ENCODE peak calls at places on chromosomes 16 and 17, in ten cellular contexts. K is KG1; X is GOT3; N is MM.1S; U is WTC11; F is ovary; E is stimulated activated CD4-positive, alpha-beta T cell treated with anti-CD3 and anti-CD28 coated beads, Interleukin-12 subunit alpha, Interleukin-12 subunit beta, amount 100 ng/mL, for 48 hours; S is EL; C is NCI-H510A treated with DMSO at 0.1 percent for 48 hours; D is activated gamma-delta T cell. R is an unnamed sample.

GRCh38 chr16:88652763-88653065 is 1.9 kb upstream of the CYBA start:
- DNase-seq in N (no peak), F (no peak), U (peak), C (no peak), K (no peak), S (no peak), X (no peak), E (no peak), D (no peak), R (no peak)

GRCh38 chr16:31301708-31302400 is 42.1 kb downstream of the ITGAM start:
- DNase-seq in C (no peak), U (no peak), X (no peak), S (no peak), N (no peak), K (peak), F (no peak), E (peak), D (no peak), R (no peak)

GRCh38 chr16:50440991-50441390 is 72.2 kb upstream of the BRD7 start:
- DNase-seq in E (no peak), C (no peak), S (no peak), U (no peak), X (no peak), N (no peak), F (no peak), K (no peak), D (no peak), R (no peak)

GRCh38 chr16:49498241-49499017 is 124.8 kb downstream of the C16orf78 start:
- DNase-seq in U (no peak), K (no peak), N (no peak), S (no peak), E (no peak), X (no peak), C (no peak), D (no peak), F (no peak), R (no peak)

GRCh38 chr16:75899163-75899562 is 172.9 kb upstream of the CPHXL start:
- DNase-seq in D (no peak), U (no peak), K (no peak), N (no peak), X (no peak), S (no peak), F (no peak), C (no peak), E (no peak), R (no peak)

GRCh38 chr17:50721194-50722010 is 2.0 kb downstream of the LUC7L3 start:
- DNase-seq in F (no peak), E (no peak), U (no peak), K (no peak), X (no peak), N (peak), S (no peak), D (no peak), C (no peak), R (no peak)

GRCh38 chr17:32912218-32912897 is 15.6 kb upstream of the TMEM98 start:
- DNase-seq in K (no peak), E (no peak), C (peak), S (peak), N (no peak), F (peak), X (peak), U (peak), D (no peak), R (peak)

GRCh38 chr17:44218344-44219125 is 940 bp downstream of the UBTF start:
- DNase-seq in S (peak), E (peak), C (peak), F (peak), D (peak), K (peak), U (peak), X (peak), N (peak), R (peak)

GRCh38 chr17:12320286-12320685 is 299.6 kb downstream of the MAP2K4 start:
- DNase-seq in S (peak), D (no peak), C (no peak), U (no peak), K (no peak), F (no peak), N (no peak), X (no peak), E (no peak), R (no peak)

GRCh38 chr17:67168485-67168884 is 76.5 kb downstream of the HELZ start:
- DNase-seq in S (no peak), F (no peak), D (no peak), C (no peak), U (no peak), X (no peak), E (no peak), N (no peak), K (no peak), R (no peak)

GRCh38 chr17:57293077-57293476 is 36.8 kb downstream of the MSI2 start:
- DNase-seq in U (no peak), N (no peak), E (no peak), K (no peak), S (peak), X (no peak), F (no peak), D (no peak), C (peak), R (peak)

GRCh38 chr16:3536271-3536671 is 35.5 kb downstream of the CLUAP1 start:
- DNase-seq in X (no peak), U (no peak), E (no peak), F (no peak), N (no peak), C (no peak), D (no peak), S (no peak), K (no peak), R (no peak)

GRCh38 chr17:44038604-44039007 is 23.8 kb upstream of the TMEM101 start:
- DNase-seq in D (no peak), S (no peak), K (no peak), N (no peak), F (no peak), E (no peak), U (no peak), X (no peak), C (no peak), R (no peak)

GRCh38 chr17:82077617-82078358 is 12.2 kb upstream of the DUS1L start:
- DNase-seq in D (no peak), F (peak), E (no peak), N (no peak), U (no peak), X (no peak), K (no peak), S (no peak), C (no peak), R (no peak)

GRCh38 chr16:58222532-58223316 is 24.8 kb upstream of the CSNK2A2 start:
- DNase-seq in F (no peak), U (no peak), C (no peak), D (no peak), N (no peak), E (no peak), K (no peak), X (no peak), S (peak), R (no peak)

GRCh38 chr17:55463600-55463999 is 42.0 kb upstream of the MMD start:
- DNase-seq in K (no peak), X (no peak), N (peak), U (no peak), C (no peak), E (no peak), S (no peak), F (no peak), D (no peak), R (no peak)

GRCh38 chr16:67544329-67544841 is 15.8 kb downstream of the RIPOR1 start:
- DNase-seq in C (no peak), D (no peak), F (peak), X (no peak), K (no peak), N (no peak), S (no peak), E (no peak), U (no peak), R (no peak)